ENCODE peak calls at places on chromosome 3, in four cellular contexts. One of them, this sample, is unnamed.

GRCh38 chr3:186247821-186248814 is 113.9 kb downstream of the DGKG start:
- DNase-seq in GM23248: no peak
- DNase-seq in HFF-Myc: no peak
- DNase-seq in astrocyte: peak
- DNase-seq in this sample: no peak

GRCh38 chr3:170730071-170730812 is 139.8 kb downstream of the RPL22L1 start:
- DNase-seq in GM23248: no peak
- DNase-seq in HFF-Myc: no peak
- DNase-seq in astrocyte: no peak
- DNase-seq in this sample: no peak

GRCh38 chr3:57007513-57008415 is 52.7 kb upstream of the SPATA12 start:
- DNase-seq in GM23248: peak
- DNase-seq in HFF-Myc: peak
- DNase-seq in astrocyte: peak
- DNase-seq in this sample: peak

GRCh38 chr3:159029306-159030026 is 227.6 kb downstream of the MFSD1 start:
- DNase-seq in GM23248: no peak
- DNase-seq in HFF-Myc: no peak
- DNase-seq in astrocyte: no peak
- DNase-seq in this sample: no peak

GRCh38 chr3:148532326-148532725 is 165.4 kb upstream of the AGTR1 start:
- DNase-seq in GM23248: no peak
- DNase-seq in HFF-Myc: no peak
- DNase-seq in astrocyte: peak
- DNase-seq in this sample: no peak

GRCh38 chr3:126342991-126343661 is 14.1 kb downstream of the KLF15 start:
- DNase-seq in GM23248: no peak
- DNase-seq in HFF-Myc: no peak
- DNase-seq in astrocyte: peak
- DNase-seq in this sample: no peak

GRCh38 chr3:186917660-186918312 is 12.5 kb upstream of the ST6GAL1 start:
- DNase-seq in GM23248: no peak
- DNase-seq in HFF-Myc: no peak
- DNase-seq in astrocyte: no peak
- DNase-seq in this sample: no peak

GRCh38 chr3:129795596-129795995 is 97.9 kb downstream of the TMCC1 start:
- DNase-seq in GM23248: peak
- DNase-seq in HFF-Myc: no peak
- DNase-seq in astrocyte: peak
- DNase-seq in this sample: no peak

GRCh38 chr3:151971814-151972579 is 98.6 kb downstream of the SUCNR1 start:
- DNase-seq in GM23248: no peak
- DNase-seq in HFF-Myc: no peak
- DNase-seq in astrocyte: no peak
- DNase-seq in this sample: no peak

GRCh38 chr3:24110051-24110450 is 165.0 kb downstream of the NR1D2 start:
- DNase-seq in GM23248: peak
- DNase-seq in HFF-Myc: no peak
- DNase-seq in astrocyte: no peak
- DNase-seq in this sample: no peak

GRCh38 chr3:152392474-152392873 is 123.7 kb downstream of the MBNL1 start:
- DNase-seq in GM23248: peak
- DNase-seq in HFF-Myc: no peak
- DNase-seq in astrocyte: no peak
- DNase-seq in this sample: no peak

GRCh38 chr3:197292083-197293042 is 6.0 kb downstream of the DLG1 start:
- DNase-seq in GM23248: no peak
- DNase-seq in HFF-Myc: no peak
- DNase-seq in astrocyte: no peak
- DNase-seq in this sample: no peak

GRCh38 chr3:153463895-153464294 is 301.9 kb downstream of the RAP2B start:
- DNase-seq in GM23248: no peak
- DNase-seq in HFF-Myc: no peak
- DNase-seq in astrocyte: no peak
- DNase-seq in this sample: no peak

GRCh38 chr3:123154346-123154985 is 47.3 kb upstream of the SEC22A start:
- DNase-seq in GM23248: no peak
- DNase-seq in HFF-Myc: no peak
- DNase-seq in astrocyte: no peak
- DNase-seq in this sample: no peak

GRCh38 chr3:159796226-159796625 is 192.4 kb upstream of the IL12A start:
- DNase-seq in GM23248: peak
- DNase-seq in HFF-Myc: no peak
- DNase-seq in astrocyte: no peak
- DNase-seq in this sample: no peak

GRCh38 chr3:21562225-21562624 is 188.8 kb downstream of the ZNF385D start:
- DNase-seq in GM23248: peak
- DNase-seq in HFF-Myc: no peak
- DNase-seq in astrocyte: peak
- DNase-seq in this sample: no peak

GRCh38 chr3:38004415-38005075 is 14.0 kb downstream of the VILL start:
- DNase-seq in GM23248: peak
- DNase-seq in HFF-Myc: no peak
- DNase-seq in astrocyte: peak
- DNase-seq in this sample: no peak

GRCh38 chr3:49787182-49787464 is 781 bp upstream of the IP6K1 start:
- DNase-seq in GM23248: no peak
- DNase-seq in HFF-Myc: no peak
- DNase-seq in astrocyte: no peak
- DNase-seq in this sample: no peak
- H3K4me3 ChIP-seq in GM23248: peak
- H3K4me3 ChIP-seq in HFF-Myc: peak
- H3K4me3 ChIP-seq in astrocyte: no peak
- H3K4me3 ChIP-seq in this sample: peak

DNA sequence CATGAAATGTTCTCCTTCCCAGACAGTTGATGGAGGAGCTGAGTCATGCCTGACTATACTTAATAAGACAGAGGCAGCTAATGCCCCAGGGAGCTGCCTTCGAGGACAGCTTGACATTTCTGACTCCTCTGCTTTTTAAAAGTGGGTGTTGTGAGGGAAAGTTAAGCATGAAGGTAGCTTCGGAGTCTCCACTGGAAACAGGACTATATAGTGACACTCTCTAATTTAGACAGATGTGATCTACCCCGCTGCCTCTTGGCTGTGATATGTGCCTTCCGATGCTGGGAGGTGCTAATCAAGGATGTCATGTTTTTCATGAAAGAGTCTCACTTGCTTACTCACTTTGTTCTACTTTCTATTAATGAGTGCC is 72.7 kb downstream of the IL1RAP start:
- DNase-seq in GM23248: peak
- DNase-seq in HFF-Myc: no peak
- DNase-seq in astrocyte: peak
- DNase-seq in this sample: peak
- H3K4me3 ChIP-seq in GM23248: peak
- H3K4me3 ChIP-seq in HFF-Myc: no peak
- H3K4me3 ChIP-seq in astrocyte: no peak
- H3K4me3 ChIP-seq in this sample: no peak

DNA sequence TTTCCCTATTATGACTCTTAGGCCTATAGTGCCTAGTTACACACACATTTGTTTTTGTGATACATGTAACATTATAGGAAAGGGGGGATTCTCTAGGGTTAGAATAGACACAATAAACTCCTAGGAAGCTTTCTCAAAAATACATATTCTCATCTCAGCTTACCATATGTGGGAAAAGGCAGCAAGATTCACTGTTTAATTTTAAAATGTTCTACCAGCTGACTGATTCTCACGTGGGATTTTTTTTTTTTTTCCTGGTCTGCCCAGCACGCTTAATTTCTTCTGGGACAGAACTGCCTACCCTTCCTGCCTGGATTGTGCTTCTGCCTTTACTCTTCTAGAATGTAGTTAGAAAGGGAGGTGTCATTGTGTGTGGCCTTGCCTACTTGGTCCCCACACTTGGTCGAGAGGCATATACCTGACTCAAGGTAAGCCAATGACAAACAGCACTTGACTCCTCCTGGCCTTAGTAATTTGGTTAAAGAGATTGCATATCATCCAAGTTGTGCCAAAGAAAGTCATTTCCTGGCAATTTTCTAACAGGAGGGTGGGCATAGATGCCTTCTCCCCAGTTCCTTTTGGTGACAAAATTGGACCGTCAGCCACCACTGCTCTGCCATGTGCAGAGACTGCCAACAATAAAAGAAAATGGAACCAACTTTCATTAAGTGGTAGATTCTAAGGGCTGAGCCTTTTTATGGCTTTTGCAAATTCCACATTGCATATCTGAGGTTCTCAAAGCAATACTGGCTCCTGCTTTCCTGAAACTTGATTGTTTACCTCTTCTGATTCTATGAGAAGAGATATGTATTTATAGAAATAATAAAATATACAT is 8.0 kb upstream of the LEKR1 start:
- DNase-seq in GM23248: peak
- DNase-seq in HFF-Myc: no peak
- DNase-seq in astrocyte: no peak
- DNase-seq in this sample: no peak
- H3K4me3 ChIP-seq in GM23248: peak
- H3K4me3 ChIP-seq in HFF-Myc: no peak
- H3K4me3 ChIP-seq in astrocyte: no peak
- H3K4me3 ChIP-seq in this sample: no peak

DNA sequence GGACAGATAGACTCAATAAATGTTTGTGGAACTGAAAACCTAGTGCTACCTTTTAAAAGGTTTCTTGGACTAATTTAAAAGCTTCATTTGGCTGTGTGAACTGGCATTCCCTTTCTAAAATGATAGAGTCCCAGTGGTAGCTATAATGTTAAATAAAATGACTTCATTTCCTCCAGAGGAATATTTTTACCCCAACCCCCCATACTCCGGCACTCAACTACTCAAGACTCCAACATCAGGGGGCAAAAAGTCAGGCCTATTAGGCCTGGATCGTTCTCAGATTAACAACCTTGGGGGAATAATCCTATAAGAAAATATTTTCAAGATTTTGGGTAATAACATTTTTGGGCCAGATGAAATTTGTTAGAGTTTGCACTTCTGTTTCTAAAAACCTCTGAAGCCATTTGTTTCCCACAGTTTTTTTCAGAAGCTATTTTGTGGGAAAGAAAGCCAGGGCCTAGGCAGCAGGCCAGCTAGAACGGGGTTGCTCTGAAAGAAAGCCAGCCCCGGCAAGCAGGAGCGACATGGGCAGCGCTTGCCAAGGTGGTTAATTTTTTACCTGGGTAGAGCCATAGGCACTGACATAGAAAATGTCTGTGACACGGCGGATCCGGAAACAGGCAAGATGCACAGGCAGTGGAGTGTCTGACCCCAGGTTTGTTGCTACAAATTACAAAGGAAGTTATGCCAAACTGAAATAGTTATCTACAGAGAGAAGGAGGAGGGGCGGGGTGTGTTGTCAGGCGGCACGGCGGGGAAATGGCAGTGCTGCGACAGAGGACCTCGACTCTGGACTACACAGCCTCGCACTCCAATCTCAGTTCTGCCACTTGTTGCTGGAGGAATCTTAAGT is 84.6 kb downstream of the MAGI1 start:
- DNase-seq in GM23248: no peak
- DNase-seq in HFF-Myc: no peak
- DNase-seq in astrocyte: peak
- DNase-seq in this sample: no peak
- H3K4me3 ChIP-seq in GM23248: no peak
- H3K4me3 ChIP-seq in HFF-Myc: no peak
- H3K4me3 ChIP-seq in astrocyte: peak
- H3K4me3 ChIP-seq in this sample: no peak

GRCh38 chr3:9945358-9945757 is 6.8 kb downstream of the PRRT3 start:
- DNase-seq in GM23248: peak
- DNase-seq in HFF-Myc: no peak
- DNase-seq in astrocyte: no peak
- DNase-seq in this sample: no peak
- H3K4me3 ChIP-seq in GM23248: peak
- H3K4me3 ChIP-seq in HFF-Myc: peak
- H3K4me3 ChIP-seq in astrocyte: no peak
- H3K4me3 ChIP-seq in this sample: peak

GRCh38 chr3:8443829-8444791 is 57.5 kb upstream of the LMCD1 start:
- DNase-seq in GM23248: peak
- DNase-seq in HFF-Myc: peak
- DNase-seq in astrocyte: peak
- DNase-seq in this sample: peak
- H3K4me3 ChIP-seq in GM23248: peak
- H3K4me3 ChIP-seq in HFF-Myc: no peak
- H3K4me3 ChIP-seq in astrocyte: peak
- H3K4me3 ChIP-seq in this sample: peak

This sample was measured in skeletal muscle cell.